ENCODE peak calls at places on chromosomes 12 and 14, in eight cellular contexts. A, Z, I, W, P, B, N and D are unnamed samples.

GRCh38 chr14:67576216-67576615 is 23.9 kb downstream of the PIGH start:
- DNase-seq in W (no peak), B (no peak), N (no peak), A (no peak), P (no peak), I (no peak), Z (no peak), D (no peak)

GRCh38 chr12:51019927-51020326 is 6.3 kb downstream of the SLC11A2 start:
- DNase-seq in A (no peak), Z (no peak), P (no peak), W (no peak), N (no peak), I (no peak), B (no peak), D (no peak)

GRCh38 chr12:121804417-121805111 is 755 bp downstream of the SETD1B start:
- DNase-seq in P (no peak), Z (peak; percentile 7), W (no peak), A (peak; percentile 82), B (peak; percentile 49), N (no peak), I (no peak), D (peak; percentile 72)

GRCh38 chr12:125029756-125030358 is 35.4 kb upstream of the AACS start:
- DNase-seq in B (no peak), P (no peak), N (no peak), W (no peak), A (no peak), Z (no peak), I (no peak), D (no peak)

GRCh38 chr12:53676715-53677611 is 1.1 kb upstream of the ATP5MC2 start:
- DNase-seq in P (no peak), N (no peak), W (no peak), A (peak; percentile 57), B (no peak), Z (no peak), I (no peak), D (peak; percentile 4)

GRCh38 chr12:19826988-19827550 is 387.8 kb downstream of the AEBP2 start:
- DNase-seq in P (no peak), I (no peak), N (no peak), B (no peak), Z (no peak), A (no peak), W (no peak), D (no peak)

GRCh38 chr14:55733609-55734008 is 153.6 kb downstream of the KTN1 start:
- DNase-seq in A (no peak), W (no peak), N (no peak), Z (no peak), P (no peak), I (no peak), B (no peak), D (no peak)

GRCh38 chr12:43551971-43552559 is at the start of gene ADAMTS20:
- DNase-seq in N (no peak), W (no peak), Z (no peak), I (no peak), B (peak; percentile 6), P (no peak), A (no peak), D (no peak)

GRCh38 chr14:42855159-42855558 is 1248.5 kb downstream of the LRFN5 start:
- DNase-seq in W (no peak), A (no peak), P (no peak), Z (no peak), B (no peak), I (no peak), N (no peak), D (no peak)

GRCh38 chr12:108839011-108839889 is 18.1 kb downstream of the SSH1 start:
- DNase-seq in I (no peak), W (peak; percentile 43), Z (no peak), P (no peak), A (no peak), B (no peak), N (no peak), D (no peak)

GRCh38 chr14:56120091-56120632 is 2.0 kb downstream of the PELI2 start:
- DNase-seq in B (no peak), P (no peak), W (no peak), N (no peak), A (no peak), Z (peak; percentile 62), I (no peak), D (no peak)

GRCh38 chr14:60760648-60761364 is 26.2 kb downstream of the MNAT1 start:
- DNase-seq in I (peak; percentile 66), Z (peak; percentile 36), B (no peak), A (no peak), W (no peak), N (peak; percentile 53), P (peak; percentile 86), D (no peak)

GRCh38 chr14:71720978-71721624 is 211.1 kb upstream of the RGS6 start:
- DNase-seq in I (no peak), A (peak; percentile 53), B (peak; percentile 9), Z (peak; percentile 77), P (peak; percentile 19), N (peak; percentile 41), W (no peak), D (no peak)

GRCh38 chr12:54216580-54217308 is 28.0 kb upstream of the SMUG1 start:
- DNase-seq in W (peak; percentile 48), P (peak; percentile 67), N (peak; percentile 91), I (peak; percentile 89), Z (peak; percentile 96), A (peak; percentile 94), B (peak; percentile 92), D (peak; percentile 67)

GRCh38 chr14:50550294-50550693 is 9.7 kb upstream of the ATL1 start:
- DNase-seq in I (no peak), B (no peak), P (no peak), W (no peak), N (no peak), A (no peak), Z (no peak), D (no peak)

GRCh38 chr14:89858084-89858483 is 96.4 kb downstream of the EFCAB11 start:
- DNase-seq in W (no peak), N (no peak), P (no peak), Z (no peak), I (no peak), A (peak; percentile 46), B (no peak), D (no peak)

GRCh38 chr12:67099858-67100257 is 169.3 kb upstream of the CAND1 start:
- DNase-seq in I (no peak), Z (no peak), A (no peak), N (no peak), B (no peak), W (no peak), P (no peak), D (no peak)

GRCh38 chr14:74654931-74655330 is 42.9 kb upstream of the LTBP2 start:
- DNase-seq in Z (no peak), I (no peak), N (no peak), B (no peak), P (no peak), W (no peak), A (no peak), D (no peak)

GRCh38 chr12:106663385-106663784 is 80.6 kb downstream of the RFX4 start:
- DNase-seq in P (no peak), N (no peak), I (no peak), A (no peak), B (no peak), W (no peak), Z (no peak), D (no peak)

GRCh38 chr12:109393437-109394345 is 46.0 kb downstream of the MYO1H start:
- DNase-seq in A (peak; percentile 68), B (peak; percentile 59), P (peak; percentile 44), W (peak; percentile 47), Z (peak; percentile 41), N (peak; percentile 13), I (peak; percentile 54), D (peak; percentile 9)

GRCh38 chr14:45038865-45039264 is 45.1 kb upstream of the PRPF39 start:
- DNase-seq in P (no peak), A (no peak), I (no peak), W (no peak), B (no peak), N (no peak), Z (no peak), D (no peak)

GRCh38 chr14:26773906-26774593 is 176.2 kb upstream of the NOVA1 start:
- DNase-seq in A (no peak), B (no peak), I (no peak), N (no peak), Z (no peak), P (no peak), W (no peak), D (no peak)

GRCh38 chr14:100155049-100155621 is 4.3 kb downstream of the DEGS2 start:
- DNase-seq in B (no peak), P (peak; percentile 16), I (no peak), Z (peak; percentile 20), N (no peak), W (peak; percentile 74), A (peak; percentile 76), D (no peak)

GRCh38 chr14:37585101-37585479 is 10.0 kb downstream of the FOXA1 start:
- DNase-seq in A (no peak), N (no peak), I (peak; percentile 80), Z (peak; percentile 83), W (peak; percentile 82), P (no peak), B (no peak), D (no peak)

GRCh38 chr12:121812320-121812871 is 8.6 kb downstream of the SETD1B start:
- DNase-seq in B (peak; percentile 20), N (peak; percentile 68), I (peak; percentile 62), W (peak; percentile 63), P (no peak), A (peak; percentile 84), Z (no peak), D (no peak)

GRCh38 chr12:14315501-14315900 is 50.0 kb upstream of the ATF7IP start:
- DNase-seq in A (no peak), I (no peak), Z (no peak), W (no peak), B (no peak), P (no peak), N (no peak), D (no peak)

GRCh38 chr12:66107451-66107915 is 23.1 kb downstream of the LLPH start:
- DNase-seq in W (peak; percentile 60), B (peak; percentile 89), I (peak; percentile 84), Z (peak; percentile 61), P (peak; percentile 83), N (peak; percentile 60), A (peak; percentile 59), D (peak; percentile 29)

GRCh38 chr12:64625243-64626077 is 15.2 kb downstream of the RASSF3 start:
- DNase-seq in A (peak; percentile 71), N (no peak), W (peak; percentile 63), Z (no peak), I (no peak), P (no peak), B (no peak), D (no peak)

GRCh38 chr12:20549115-20549719 is 145.9 kb upstream of the SLCO1C1 start:
- DNase-seq in B (no peak), N (no peak), A (peak; percentile 56), I (no peak), P (peak; percentile 14), Z (no peak), W (no peak), D (no peak)

GRCh38 chr12:93167841-93168492 is 209.8 kb upstream of the NUDT4 start:
- DNase-seq in W (peak; percentile 59), Z (no peak), A (no peak), P (no peak), I (no peak), N (no peak), B (no peak), D (no peak)

GRCh38 chr12:47901285-47902093 is 3.3 kb downstream of the VDR start:
- DNase-seq in N (no peak), B (no peak), P (no peak), Z (no peak), W (no peak), A (peak; percentile 64), I (no peak), D (no peak)

GRCh38 chr14:89121961-89122675 is 294.9 kb downstream of the FOXN3 start:
- DNase-seq in P (peak; percentile 34), W (no peak), A (no peak), Z (peak; percentile 43), I (peak; percentile 42), B (no peak), N (peak; percentile 77), D (no peak)

GRCh38 chr12:30816742-30817465 is 62.2 kb upstream of the CAPRIN2 start:
- DNase-seq in B (no peak), N (no peak), P (no peak), Z (no peak), W (no peak), A (no peak), I (no peak), D (no peak)

GRCh38 chr12:109331546-109331945 is 16.2 kb upstream of the MYO1H start:
- DNase-seq in P (no peak), Z (no peak), N (no peak), B (no peak), A (no peak), I (no peak), W (no peak), D (no peak)